ENCODE peak calls at places on chromosomes 11 and 22, in eight cellular contexts. I is NB4, K is stomach, R is A549, F is testis, B is tibial nerve, D is GM12891, W is breast epithelium. T is an unnamed sample.

GRCh38 chr11:23555085-23555484 is 694.8 kb upstream of the CCDC179 start:
- DNase-seq in I (no peak), K (no peak), R (no peak), F (no peak), B (no peak), D (no peak), W (no peak), T (no peak)

GRCh38 chr22:19107730-19108074 is 14.5 kb downstream of the DGCR2 start:
- DNase-seq in I (no peak), K (no peak), R (no peak), F (no peak), B (no peak), D (no peak), W (no peak), T (no peak)

GRCh38 chr11:19933801-19934488 is 221.3 kb downstream of the NAV2 start:
- DNase-seq in I (no peak), K (no peak), R (no peak), F (no peak), B (no peak), D (no peak), W (no peak), T (no peak)

GRCh38 chr22:20611418-20611817 is 104.0 kb downstream of the MED15 start:
- DNase-seq in I (no peak), K (no peak), R (no peak), F (no peak), B (no peak), D (no peak), W (no peak), T (no peak)

GRCh38 chr11:43988040-43988793 is 45.8 kb downstream of the C11orf96 start:
- DNase-seq in I (no peak), K (no peak), R (no peak), F (no peak), B (no peak), D (no peak), W (no peak), T (peak)

GRCh38 chr11:134503104-134503503 is 91.1 kb upstream of the B3GAT1 start:
- DNase-seq in I (no peak), K (peak), R (no peak), F (no peak), B (no peak), D (no peak), W (peak), T (no peak)

GRCh38 chr11:93493252-93493897 is 49.8 kb downstream of the SMCO4 start:
- DNase-seq in I (no peak), K (peak), R (no peak), F (no peak), B (no peak), D (no peak), W (no peak), T (no peak)

GRCh38 chr11:78205691-78206090 is 17.0 kb downstream of the USP35 start:
- DNase-seq in I (no peak), K (no peak), R (no peak), F (no peak), B (no peak), D (no peak), W (peak), T (no peak)

GRCh38 chr11:120209750-120210650 is 832 bp upstream of the OAF start:
- DNase-seq in I (no peak), K (no peak), R (no peak), F (no peak), B (no peak), D (no peak), W (no peak), T (no peak)

GRCh38 chr11:123757976-123758375 is 3.7 kb upstream of the OR6X1 start:
- DNase-seq in I (no peak), K (no peak), R (no peak), F (no peak), B (no peak), D (no peak), W (no peak), T (no peak)

GRCh38 chr11:125207866-125208425 is 43.4 kb downstream of the PKNOX2 start:
- DNase-seq in I (no peak), K (no peak), R (no peak), F (no peak), B (no peak), D (no peak), W (no peak), T (no peak)

GRCh38 chr22:39239561-39240423 is 5.0 kb downstream of the PDGFB start:
- DNase-seq in I (no peak), K (peak), R (no peak), F (no peak), B (no peak), D (no peak), W (peak), T (no peak)
- TF ChIP-seq POLR2A in I (no peak), K (no peak), R (no peak), F (no peak), B (no peak), D (no peak), W (no peak), T (no peak)

DNA sequence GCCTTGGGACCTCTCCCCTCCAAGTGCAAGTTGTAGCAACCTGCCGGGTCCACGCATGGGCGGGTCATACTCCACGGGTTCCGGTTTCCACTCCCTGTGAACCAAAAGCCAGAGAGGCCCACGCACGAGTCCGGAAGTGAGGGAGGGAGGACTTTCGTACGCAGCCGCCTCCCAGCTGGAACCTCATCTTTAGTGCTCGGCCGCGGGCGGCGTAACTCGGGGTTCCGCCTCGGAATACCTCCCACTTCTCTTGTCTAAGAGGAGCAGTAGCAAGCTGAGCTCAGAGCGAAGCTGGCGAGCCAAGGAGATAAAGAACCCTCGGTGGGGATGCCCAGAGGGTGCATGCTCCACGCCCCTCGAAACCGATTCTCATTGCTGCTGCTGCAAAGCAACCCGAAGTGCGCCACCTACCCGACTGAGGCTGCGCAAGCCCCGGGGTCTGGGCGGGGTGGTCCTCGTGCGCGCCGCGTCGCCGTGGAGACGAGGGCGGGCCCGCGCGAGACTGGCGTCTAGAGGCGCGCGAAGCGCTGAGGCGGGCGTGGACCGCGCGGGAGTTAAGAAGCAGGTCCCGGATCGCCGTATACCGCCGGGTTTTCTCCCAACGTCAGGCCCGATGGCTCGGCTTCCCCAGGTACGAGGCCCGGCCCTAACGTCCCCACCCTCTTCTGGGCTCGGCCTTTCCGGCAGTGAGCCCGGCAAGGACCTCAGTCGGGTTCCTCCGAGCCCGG is at the start of gene SFI1:
- DNase-seq in I (peak), K (peak), R (peak), F (peak), B (peak), D (peak), W (peak), T (peak)
- TF ChIP-seq POLR2A in I (peak), K (no peak), R (peak), F (no peak), B (peak), D (peak), W (no peak), T (peak)

DNA sequence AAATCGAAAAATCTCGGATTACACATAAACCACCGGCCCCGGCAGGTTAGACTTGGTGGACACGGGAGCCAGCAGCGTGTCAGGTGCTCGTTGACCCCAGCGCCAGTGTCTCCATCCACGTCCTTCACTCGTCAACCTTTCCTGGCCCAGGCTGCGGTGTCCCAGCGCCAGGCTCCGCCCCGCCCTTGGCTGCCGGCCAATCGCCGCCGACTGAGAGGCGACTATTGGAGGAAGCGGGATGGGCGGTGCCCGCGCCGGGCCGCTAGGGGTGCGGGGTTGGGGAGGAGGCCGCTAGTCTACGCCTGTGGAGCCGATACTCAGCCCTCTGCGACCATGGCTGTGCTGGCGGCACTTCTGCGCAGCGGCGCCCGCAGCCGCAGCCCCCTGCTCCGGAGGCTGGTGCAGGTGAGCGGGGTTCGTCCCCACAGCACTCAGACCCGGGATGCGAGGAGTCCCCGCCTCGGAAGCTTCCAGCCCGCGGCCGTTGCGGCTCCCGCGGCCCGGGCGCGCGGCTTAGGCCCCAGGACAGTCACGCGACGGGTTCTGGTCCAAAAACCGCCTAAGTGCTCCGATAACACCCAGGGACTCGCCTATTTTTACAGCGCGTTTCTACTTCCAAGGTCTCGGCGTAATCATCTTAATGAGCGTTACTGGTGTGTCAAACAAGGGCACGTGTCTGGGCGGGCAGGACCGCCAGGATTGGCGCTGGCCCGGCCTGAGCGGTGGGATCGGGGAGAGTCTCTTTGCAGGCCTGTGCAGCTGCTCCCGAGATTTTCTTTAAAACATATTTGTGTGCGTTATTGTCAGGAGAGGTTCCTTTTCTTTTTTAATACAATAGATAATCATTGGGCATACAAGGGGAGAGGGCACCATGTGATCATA is at the start of gene ACAT1:
- DNase-seq in I (peak), K (peak), R (peak), F (peak), B (peak), D (peak), W (peak), T (peak)
- TF ChIP-seq POLR2A in I (peak), K (no peak), R (peak), F (peak), B (peak), D (peak), W (peak), T (peak)

GRCh38 chr11:113693030-113693429 is 13.1 kb downstream of the TMPRSS5 start:
- DNase-seq in I (no peak), K (no peak), R (no peak), F (no peak), B (no peak), D (no peak), W (no peak), T (no peak)

GRCh38 chr11:113694390-113694789 is 11.7 kb downstream of the TMPRSS5 start:
- DNase-seq in I (no peak), K (no peak), R (no peak), F (no peak), B (no peak), D (no peak), W (no peak), T (no peak)

GRCh38 chr11:113689711-113690618 is 16.1 kb downstream of the TMPRSS5 start:
- DNase-seq in I (no peak), K (no peak), R (no peak), F (no peak), B (no peak), D (no peak), W (no peak), T (no peak)

GRCh38 chr11:113695207-113695606 is 10.9 kb downstream of the TMPRSS5 start:
- DNase-seq in I (no peak), K (no peak), R (no peak), F (no peak), B (no peak), D (no peak), W (no peak), T (no peak)

GRCh38 chr11:113690619-113691569 is 15.2 kb downstream of the TMPRSS5 start:
- DNase-seq in I (peak), K (peak), R (peak), F (peak), B (peak), D (no peak), W (no peak), T (peak)
- TF ChIP-seq POLR2A in I (no peak), K (no peak), R (no peak), F (no peak), B (no peak), D (no peak), W (no peak), T (no peak)

DNA sequence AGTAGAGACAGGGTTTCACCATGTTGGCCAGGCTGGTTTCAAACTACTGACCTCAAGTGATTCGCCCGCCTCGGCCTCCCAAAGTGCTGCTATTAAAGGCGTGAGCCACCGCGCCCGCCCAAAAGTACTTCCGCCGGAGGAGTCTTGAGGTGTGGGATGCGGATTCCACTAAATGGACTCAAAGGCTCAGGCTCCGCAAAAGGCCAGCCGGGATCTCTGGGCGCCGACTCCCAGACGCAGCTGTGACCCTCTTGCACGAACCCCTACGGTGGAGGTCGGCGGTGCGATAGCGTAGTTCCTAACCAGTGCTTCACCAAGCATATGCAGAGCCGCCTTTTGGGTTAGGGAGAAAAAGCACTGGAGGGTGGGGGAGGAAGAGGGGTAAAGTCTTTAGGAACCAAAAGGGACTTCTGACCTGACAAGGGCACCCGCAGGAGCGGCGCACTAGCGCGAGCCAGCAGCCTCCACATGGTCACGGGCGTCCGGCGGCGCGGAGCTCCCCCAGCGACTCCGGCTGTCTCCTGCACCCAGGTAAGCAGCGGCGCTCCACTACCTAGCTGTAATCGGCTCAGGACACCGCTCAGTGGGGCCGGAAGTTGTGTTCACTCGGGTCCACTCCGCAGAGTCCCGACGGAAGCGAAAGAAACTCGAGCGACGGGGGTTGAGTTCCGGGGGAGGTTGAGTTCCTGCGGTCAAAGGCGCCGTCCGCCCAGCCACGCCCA is at the start of gene MRPL16:
- DNase-seq in I (peak), K (peak), R (peak), F (peak), B (peak), D (peak), W (peak), T (peak)
- TF ChIP-seq POLR2A in I (peak), K (no peak), R (peak), F (no peak), B (peak), D (peak), W (no peak), T (peak)

GRCh38 chr11:65444314-65445051 is 21.9 kb downstream of the NEAT1 start:
- DNase-seq in I (no peak), K (no peak), R (no peak), F (no peak), B (peak), D (no peak), W (no peak), T (no peak)

GRCh38 chr11:65440831-65441499 is 18.4 kb downstream of the NEAT1 start:
- DNase-seq in I (no peak), K (no peak), R (no peak), F (no peak), B (peak), D (no peak), W (no peak), T (no peak)

GRCh38 chr11:65445101-65445603 is 22.6 kb downstream of the NEAT1 start:
- DNase-seq in I (no peak), K (no peak), R (no peak), F (no peak), B (no peak), D (no peak), W (no peak), T (no peak)

GRCh38 chr11:65445604-65446445 is 23.2 kb downstream of the NEAT1 start:
- DNase-seq in I (peak), K (peak), R (no peak), F (no peak), B (peak), D (no peak), W (no peak), T (no peak)

DNA sequence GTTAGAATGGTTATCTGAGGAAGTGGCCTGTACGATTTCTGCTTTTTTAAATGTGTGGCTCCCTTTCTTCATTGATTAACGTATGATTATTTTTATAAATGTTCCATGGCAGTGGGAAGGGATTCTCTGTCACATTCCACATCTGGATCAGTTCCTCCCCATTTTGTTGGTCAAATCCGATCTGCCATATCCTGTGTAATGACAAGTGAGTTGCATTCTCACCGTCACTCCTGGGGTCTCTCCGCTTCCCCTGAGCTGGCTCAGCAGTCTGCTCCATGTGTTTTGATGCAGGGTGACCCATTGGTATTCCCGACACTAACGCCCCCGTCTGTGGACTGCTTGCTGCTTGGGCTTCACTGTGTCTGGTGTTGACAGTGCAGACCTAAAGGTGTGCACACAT is 20.4 kb downstream of the NEAT1 start:
- DNase-seq in I (no peak), K (no peak), R (no peak), F (no peak), B (peak), D (no peak), W (no peak), T (no peak)
- TF ChIP-seq POLR2A in I (no peak), K (no peak), R (no peak), F (no peak), B (no peak), D (no peak), W (no peak), T (no peak)

DNA sequence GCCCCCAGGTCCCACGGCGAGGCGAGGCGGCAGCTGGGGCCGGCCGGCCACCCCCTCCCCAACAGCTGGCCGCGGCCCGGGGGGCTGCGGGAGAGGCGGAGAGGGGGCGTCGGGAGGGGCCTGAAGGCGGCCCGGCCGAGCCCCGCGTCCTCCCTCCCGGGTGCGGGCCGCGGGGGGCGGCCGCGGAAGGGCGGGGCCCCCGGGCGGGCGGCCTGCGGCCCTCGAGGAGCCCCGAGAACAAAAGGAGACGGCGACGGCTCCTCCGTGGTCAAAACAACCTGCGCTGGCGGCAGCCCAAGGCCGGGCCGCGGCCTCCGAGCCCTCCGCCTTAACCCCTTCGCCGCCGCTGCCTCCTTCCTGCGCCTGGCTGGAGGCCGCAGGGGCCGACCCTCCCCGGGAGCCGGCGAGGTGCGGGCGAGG is 2.4 kb downstream of the PDGFB start:
- DNase-seq in I (no peak), K (no peak), R (no peak), F (no peak), B (no peak), D (no peak), W (no peak), T (no peak)
- TF ChIP-seq POLR2A in I (no peak), K (no peak), R (no peak), F (no peak), B (no peak), D (no peak), W (no peak), T (no peak)

DNA sequence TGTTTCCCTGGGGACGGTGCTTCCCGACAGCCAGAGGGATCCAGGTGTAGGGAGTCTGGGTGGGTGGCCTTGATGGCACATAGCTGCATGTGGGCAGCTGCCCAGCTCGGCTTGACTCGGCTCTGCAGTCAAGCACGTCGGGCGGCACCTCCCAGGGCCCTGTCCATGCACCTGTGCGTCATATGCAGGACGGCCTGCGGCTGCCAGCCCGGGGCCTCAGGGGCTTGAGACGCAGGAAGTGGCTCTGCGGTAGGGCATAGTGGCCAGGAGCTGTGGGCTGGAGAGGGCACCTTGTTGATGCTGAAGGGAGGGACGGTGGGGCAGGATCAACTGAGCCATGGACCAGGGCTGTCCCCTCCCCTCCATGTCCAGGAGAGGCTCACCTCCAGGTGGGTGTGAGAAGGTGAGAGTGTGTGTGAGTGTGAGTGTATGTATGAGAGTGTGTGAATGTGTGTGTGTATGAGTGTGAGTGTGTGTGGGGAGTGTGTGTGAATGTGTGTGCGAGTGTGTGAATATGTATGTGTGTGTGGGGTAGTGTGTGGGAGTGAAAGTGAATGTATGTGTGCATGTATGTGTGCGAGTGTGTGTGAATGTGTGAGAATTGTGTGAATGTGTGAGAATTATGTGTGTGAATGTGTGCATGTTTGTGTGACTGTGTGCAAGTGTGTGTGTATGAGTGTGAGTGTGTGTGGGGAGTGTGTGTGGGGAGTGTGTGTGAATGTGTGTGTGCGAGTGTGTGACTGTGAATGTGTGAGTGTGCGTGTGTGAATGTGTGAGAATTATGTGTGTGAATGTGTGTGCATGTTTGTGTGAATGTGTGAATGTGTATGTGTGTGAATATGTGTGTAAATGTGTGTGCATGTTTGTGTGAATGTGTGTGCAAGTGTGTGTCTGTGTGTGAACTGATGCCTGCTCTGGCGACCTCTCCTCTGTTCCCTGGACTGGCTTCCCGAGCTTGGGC is 5.7 kb upstream of the SUN2 start:
- DNase-seq in I (peak), K (no peak), R (no peak), F (no peak), B (no peak), D (no peak), W (no peak), T (no peak)
- TF ChIP-seq POLR2A in I (no peak), K (no peak), R (no peak), F (no peak), B (no peak), D (no peak), W (no peak), T (no peak)